ENCODE peak calls at places on chromosomes 16 and 17, in four cellular contexts. H, P, T and B are unnamed samples. For H3K4me1, the result is how much of the 10 kb centered on the place peaks cover.

GRCh38 chr17:332558-333322 is 19.9 kb downstream of the RPH3AL start:
- DNase-seq in H (no peak), P (peak), T (peak), B (peak)

GRCh38 chr16:52547834-52548215 is 882 bp upstream of the TOX3 start:
- DNase-seq in H (no peak), P (no peak), T (no peak), B (no peak)

GRCh38 chr17:73043686-73044581 is 48.6 kb downstream of the SLC39A11 start:
- DNase-seq in H (no peak), P (no peak), T (no peak), B (peak)

GRCh38 chr16:57914244-57915173 is 56.4 kb downstream of the CNGB1 start:
- DNase-seq in H (no peak), P (no peak), T (no peak), B (no peak)

GRCh38 chr17:81074875-81075274 is 39.9 kb downstream of the BAIAP2 start:
- DNase-seq in H (no peak), P (no peak), T (no peak), B (no peak)

GRCh38 chr17:76868176-76868668 is at the start of gene MGAT5B:
- DNase-seq in H (peak), P (peak), T (peak), B (peak)

GRCh38 chr17:80327518-80327917 is 66.9 kb downstream of the RNF213 start:
- DNase-seq in H (no peak), P (no peak), T (peak), B (no peak)

GRCh38 chr17:50208611-50209061 is 7.2 kb upstream of the COL1A1 start:
- DNase-seq in H (no peak), P (peak), T (peak), B (no peak)

GRCh38 chr16:64580558-64580957 is 541.3 kb downstream of the CDH11 start:
- DNase-seq in H (no peak), P (no peak), T (no peak), B (no peak)

GRCh38 chr17:76382803-76383644 is 1.4 kb upstream of the SPHK1 start:
- DNase-seq in H (peak), P (peak), T (no peak), B (no peak)

GRCh38 chr17:29091591-29092291 is 48.8 kb downstream of the PIPOX start:
- DNase-seq in H (no peak), P (no peak), T (no peak), B (peak)

GRCh38 chr17:31492880-31493655 is 101.6 kb downstream of the RAB11FIP4 start:
- DNase-seq in H (no peak), P (no peak), T (no peak), B (no peak)

GRCh38 chr17:64128787-64129514 is 993 bp downstream of the ERN1 start:
- DNase-seq in H (peak), P (peak), T (peak), B (no peak)

GRCh38 chr16:80391095-80391494 is 149.7 kb upstream of the DYNLRB2 start:
- DNase-seq in H (no peak), P (no peak), T (no peak), B (no peak)

GRCh38 chr17:51454456-51454978 is 194.2 kb downstream of the UTP18 start:
- DNase-seq in H (no peak), P (no peak), T (no peak), B (no peak)

GRCh38 chr17:50548831-50549230 is 1.9 kb downstream of the SPATA20 start:
- DNase-seq in H (no peak), P (no peak), T (no peak), B (no peak)

GRCh38 chr17:77286641-77287431 is 146.1 kb downstream of the SEC14L1 start:
- DNase-seq in H (peak), P (no peak), T (peak), B (peak)

GRCh38 chr17:59786536-59787319 is 79.3 kb downstream of the VMP1 start:
- DNase-seq in H (peak), P (peak), T (peak), B (peak)

GRCh38 chr16:14600164-14600563 is 29.9 kb downstream of the PARN start:
- DNase-seq in H (peak), P (peak), T (no peak), B (peak)

DNA sequence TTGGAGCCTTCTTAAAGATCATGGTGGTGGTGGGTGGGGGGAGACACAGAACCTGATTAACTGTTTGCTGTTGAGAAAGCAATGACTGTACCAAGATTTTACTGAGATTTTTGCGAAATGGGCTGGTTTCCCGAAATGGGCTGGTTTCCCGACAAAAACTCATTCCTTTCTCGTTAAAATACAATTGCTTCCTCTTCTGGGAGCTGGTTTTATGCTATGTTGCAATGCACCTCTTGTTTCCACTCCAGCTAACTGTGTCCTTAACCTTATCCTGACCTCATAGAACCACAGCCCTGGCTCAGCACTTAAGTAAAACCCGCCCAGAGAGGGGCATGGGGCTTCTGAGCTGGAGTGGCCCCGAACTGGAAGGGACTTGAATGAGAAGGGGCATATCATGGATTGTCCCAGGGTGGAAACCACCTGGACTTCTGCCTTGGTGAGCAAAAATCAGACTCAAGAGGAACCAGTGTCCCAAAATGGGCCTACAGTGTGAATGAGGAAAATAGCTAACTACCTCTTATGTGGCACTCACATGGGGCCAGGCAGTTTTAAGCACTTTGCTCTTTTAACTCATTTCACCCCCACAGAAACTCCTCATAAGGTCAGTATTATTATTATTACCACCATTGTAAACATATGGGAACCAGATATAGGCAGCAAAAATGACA is 20.8 kb downstream of the FAM20A start:
- DNase-seq in H (no peak), P (no peak), T (no peak), B (no peak)
- H3K4me1 ChIP-seq in H (under half), P (under half), T (under half), B (under half)

DNA sequence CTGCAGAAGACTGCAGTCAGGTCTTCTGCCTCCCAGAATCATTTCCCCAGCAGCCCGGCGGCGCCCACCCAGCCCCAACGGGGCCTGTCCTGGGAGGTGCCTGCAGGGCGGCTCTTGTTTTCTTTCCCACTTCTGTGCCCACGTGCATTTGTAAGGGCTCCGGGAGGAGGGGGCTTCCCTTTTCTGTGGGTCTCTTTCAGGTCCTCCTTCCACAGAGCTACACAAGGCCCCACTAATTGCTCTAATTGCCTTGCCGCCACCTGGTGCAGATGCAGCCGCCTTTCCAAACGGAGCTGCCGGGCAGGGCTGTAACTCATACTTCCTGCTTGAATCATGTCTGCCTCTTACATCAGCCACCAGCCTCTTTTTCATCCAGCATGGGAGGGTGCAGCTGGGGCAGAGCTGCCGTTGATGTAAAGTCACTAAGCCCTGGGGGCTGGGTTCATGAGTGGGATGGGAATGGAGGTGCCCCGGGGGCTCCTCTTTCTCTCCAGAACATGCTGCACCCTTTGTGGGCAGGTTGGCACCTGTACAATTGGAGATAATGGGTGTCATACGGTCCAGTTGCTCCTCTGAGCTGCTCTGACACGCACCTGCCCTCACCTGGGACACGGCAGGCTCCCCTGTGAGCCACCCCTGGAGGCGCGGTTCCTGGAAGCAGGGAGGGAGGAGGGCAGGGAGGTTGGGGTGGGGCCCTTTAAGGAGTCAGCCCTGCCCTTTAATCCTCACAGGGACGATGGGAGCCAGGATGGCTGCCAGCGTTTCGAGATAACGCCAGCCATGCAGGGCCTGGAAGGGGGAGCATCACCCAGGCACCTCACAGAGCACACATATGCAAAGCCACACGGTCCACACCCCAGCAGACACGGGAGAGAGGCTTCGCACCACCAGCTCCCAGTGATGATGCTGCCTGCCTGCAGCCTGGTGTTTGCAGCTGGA is 41.1 kb upstream of the KLHDC4 start:
- DNase-seq in H (peak), P (peak), T (peak), B (peak)
- H3K4me1 ChIP-seq in H (under half), P (under half), T (under half), B (under half)

GRCh38 chr17:1830288-1830687 is 483 bp downstream of the RPA1 start:
- DNase-seq in H (peak), P (peak), T (no peak), B (no peak)

GRCh38 chr17:1834378-1835149 is 4.8 kb downstream of the RPA1 start:
- DNase-seq in H (no peak), P (no peak), T (no peak), B (no peak)

GRCh38 chr17:1829189-1829578 is 518 bp downstream of the SMYD4 start:
- DNase-seq in H (no peak), P (no peak), T (peak), B (no peak)

GRCh38 chr17:1829579-1830257 is at the start of the genes RPA1 and SMYD4:
- DNase-seq in H (peak), P (peak), T (peak), B (peak)
- H3K4me1 ChIP-seq in H (under half), P (under half), T (under half), B (under half)

GRCh38 chr16:84827897-84828296 is 8.1 kb downstream of the CRISPLD2 start:
- DNase-seq in H (no peak), P (no peak), T (peak), B (no peak)
- H3K4me1 ChIP-seq in H (under half), P (under half), T (half or more), B (under half)

DNA sequence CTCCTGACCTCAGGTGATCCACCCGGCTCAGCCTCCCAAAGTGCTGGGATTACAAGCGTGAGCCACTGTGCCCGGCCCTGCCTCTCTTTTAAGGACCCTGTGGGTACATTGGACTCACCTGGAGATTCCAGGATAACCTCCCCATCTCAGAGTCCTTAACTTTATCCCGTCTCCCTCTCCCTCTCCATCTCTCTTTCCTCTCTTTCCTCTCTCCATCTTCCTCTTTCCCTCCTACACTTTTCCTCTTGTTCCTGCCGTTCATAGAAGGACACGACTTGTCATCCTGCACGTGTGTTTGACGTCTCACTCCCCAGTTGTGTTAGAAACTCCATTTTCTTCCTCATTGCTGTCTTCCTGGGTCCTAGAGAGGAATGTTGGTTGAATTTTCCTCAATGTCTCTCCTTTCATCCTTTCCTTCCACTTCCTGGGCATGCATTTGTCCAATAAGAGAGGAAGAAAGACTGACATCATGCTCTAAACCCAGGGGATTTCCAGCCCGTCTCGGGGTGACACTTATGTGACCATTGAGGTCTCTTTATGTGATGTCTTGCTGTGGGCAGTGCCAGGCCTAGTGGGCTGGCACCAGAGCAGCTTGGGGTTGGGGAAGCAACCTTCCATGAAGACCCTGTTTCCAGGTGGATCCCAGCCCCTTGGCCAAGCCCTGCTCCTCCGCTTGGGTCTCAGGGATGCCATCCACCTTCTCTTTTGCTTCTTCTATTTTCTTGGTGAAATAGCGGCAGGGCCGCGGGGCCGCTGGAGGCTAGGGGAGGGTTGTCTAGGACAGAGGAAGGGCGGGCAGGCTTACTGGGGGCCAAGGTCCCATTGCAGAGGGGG is 39.8 kb upstream of the IRF8 start:
- DNase-seq in H (no peak), P (no peak), T (no peak), B (no peak)
- H3K4me1 ChIP-seq in H (under half), P (under half), T (under half), B (under half)

GRCh38 chr17:17693253-17693954 is 12.1 kb downstream of the RAI1 start:
- DNase-seq in H (no peak), P (peak), T (no peak), B (peak)

GRCh38 chr17:17696075-17696474 is 14.8 kb downstream of the RAI1 start:
- DNase-seq in H (no peak), P (no peak), T (no peak), B (no peak)

GRCh38 chr17:17693955-17694228 is 12.6 kb downstream of the RAI1 start:
- DNase-seq in H (no peak), P (peak), T (no peak), B (no peak)

GRCh38 chr17:17692353-17693252 is 11.3 kb downstream of the RAI1 start:
- DNase-seq in H (no peak), P (no peak), T (no peak), B (no peak)

DNA sequence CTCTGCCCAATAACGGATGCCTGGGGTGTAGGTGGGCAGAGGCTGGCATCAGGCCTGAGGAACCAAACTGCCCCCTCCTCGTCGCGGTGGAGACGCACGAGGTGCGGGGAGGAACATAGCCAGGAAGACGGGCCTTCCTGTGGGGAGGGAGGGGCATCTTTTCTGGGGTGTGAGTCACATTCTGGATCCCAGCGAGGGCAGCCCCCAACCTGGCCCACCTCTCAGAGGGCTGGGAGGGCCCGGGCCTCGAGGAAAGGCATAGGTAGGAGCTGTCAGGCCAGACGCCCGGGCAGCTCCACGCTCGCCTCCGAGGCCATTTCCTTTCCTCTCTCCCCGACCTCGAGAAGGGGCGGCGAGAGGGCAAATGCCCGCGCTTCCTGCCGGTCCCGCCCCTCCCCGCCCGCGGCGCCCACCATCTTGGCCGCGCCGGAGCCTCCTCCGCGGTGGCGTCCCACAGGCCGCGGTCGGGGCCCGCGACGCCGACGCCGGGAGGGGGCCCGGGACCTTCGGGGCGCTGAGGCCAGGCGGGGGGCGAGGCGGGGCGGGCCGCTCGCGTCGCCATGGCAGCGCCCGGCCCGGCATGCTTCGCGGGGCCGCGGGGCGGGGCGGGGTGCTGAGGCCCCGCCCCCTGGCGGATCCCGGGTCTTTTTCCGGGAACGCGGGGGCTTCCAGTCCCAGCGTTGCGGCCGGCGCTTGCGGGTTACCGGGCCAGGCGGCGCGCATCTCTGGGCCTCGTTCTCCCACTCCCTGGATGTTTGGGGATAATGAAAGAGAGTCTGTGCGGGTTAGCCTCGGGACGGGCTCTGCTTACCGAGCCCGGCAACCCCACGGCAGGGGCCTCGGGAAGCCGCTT is 13.2 kb downstream of the RAI1 start:
- DNase-seq in H (peak), P (peak), T (peak), B (no peak)
- H3K4me1 ChIP-seq in H (half or more), P (under half), T (half or more), B (under half)

DNA sequence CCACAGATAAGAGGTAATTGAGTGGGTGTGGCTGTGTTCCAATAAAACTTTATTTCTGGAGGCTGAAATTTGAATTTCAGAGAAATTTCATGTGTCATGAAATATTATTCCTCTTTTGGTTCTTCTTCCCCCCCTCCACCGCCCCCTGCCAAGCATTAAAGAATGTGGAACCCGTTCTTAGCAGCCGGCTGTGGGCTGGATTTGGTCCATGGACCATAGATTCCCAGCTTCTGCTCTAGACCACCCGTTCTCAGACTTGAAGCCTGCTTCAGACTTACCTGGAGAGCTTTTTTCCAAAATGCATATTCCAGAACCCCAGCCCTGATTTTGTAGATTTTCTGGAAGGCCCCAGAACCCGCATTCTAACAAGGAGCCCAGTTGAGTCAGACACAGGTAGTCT is 15.1 kb upstream of the LASP1NB start:
- DNase-seq in H (no peak), P (no peak), T (peak), B (no peak)
- H3K4me1 ChIP-seq in H (under half), P (under half), T (half or more), B (under half)

GRCh38 chr16:89096768-89097527 is 3.3 kb downstream of the ACSF3 start:
- DNase-seq in H (no peak), P (no peak), T (no peak), B (no peak)
- H3K4me1 ChIP-seq in H (under half), P (under half), T (under half), B (under half)